ENCODE peak calls at places on chromosome 14, in nine cellular contexts. K is trophoblast cell; L is activated CD4-positive, alpha-beta T cell treated with anti-CD3 and anti-CD28 coated beads, Interleukin-2, amount 50 U/mL, for 1 hour; D is neural progenitor cell; Q is A549; T is Calu3; Z is neural crest cell; M is CD4-positive, alpha-beta T cell; A is type B pancreatic cell. V is an unnamed sample.

GRCh38 chr14:89266754-89267153 is 150.3 kb downstream of the FOXN3 start:
- DNase-seq in Q (no peak), A (no peak), M (no peak), T (no peak), L (no peak), D (no peak), Z (no peak), K (no peak), V (no peak)

GRCh38 chr14:72788255-72788654 is 105.6 kb downstream of the DPF3 start:
- DNase-seq in D (no peak), L (no peak), T (no peak), Q (no peak), Z (no peak), A (no peak), K (no peak), M (no peak), V (no peak)

GRCh38 chr14:64786296-64787149 is 82.3 kb downstream of the PLEKHG3 start:
- DNase-seq in T (no peak), Q (no peak), D (no peak), M (no peak), Z (no peak), A (no peak), K (no peak), L (no peak), V (no peak)

GRCh38 chr14:23362200-23362599 is 2.8 kb downstream of the EFS start:
- DNase-seq in D (no peak), L (no peak), A (no peak), T (no peak), M (no peak), K (no peak), Q (peak), Z (no peak), V (no peak)

GRCh38 chr14:103273145-103273846 is 60.7 kb upstream of the EIF5 start:
- DNase-seq in Z (no peak), K (no peak), T (no peak), M (no peak), D (no peak), A (no peak), Q (no peak), L (no peak), V (no peak)

GRCh38 chr14:23829736-23830474 is 123.7 kb upstream of the DHRS4 start:
- DNase-seq in A (no peak), T (peak), D (no peak), K (peak), Z (no peak), M (no peak), L (no peak), Q (peak), V (no peak)

GRCh38 chr14:33617154-33617553 is 333.7 kb downstream of the EGLN3 start:
- DNase-seq in M (no peak), Q (no peak), L (no peak), Z (no peak), D (no peak), K (no peak), T (no peak), A (no peak), V (no peak)

GRCh38 chr14:66815687-66816086 is 307.7 kb downstream of the GPHN start:
- DNase-seq in D (no peak), M (no peak), A (no peak), T (no peak), Z (no peak), Q (no peak), L (no peak), K (no peak), V (no peak)

GRCh38 chr14:70856851-70857498 is 47.7 kb upstream of the MAP3K9 start:
- DNase-seq in K (peak), T (no peak), L (no peak), Q (peak), D (no peak), Z (no peak), M (no peak), A (no peak), V (no peak)

GRCh38 chr14:59305836-59306555 is 117.5 kb downstream of the DAAM1 start:
- DNase-seq in L (no peak), D (no peak), A (no peak), Z (no peak), M (no peak), Q (no peak), T (no peak), K (no peak), V (no peak)

GRCh38 chr14:25108959-25109358 is 59.0 kb upstream of the STXBP6 start:
- DNase-seq in L (no peak), D (no peak), Z (no peak), M (no peak), A (no peak), T (peak), K (peak), Q (no peak), V (no peak)

GRCh38 chr14:31877333-31877798 is 199.7 kb upstream of the ARHGAP5 start:
- DNase-seq in Z (no peak), D (no peak), A (no peak), L (no peak), Q (no peak), M (no peak), K (no peak), T (no peak), V (no peak)

GRCh38 chr14:24343795-24344660 is 4.2 kb upstream of the RIPK3 start:
- DNase-seq in D (no peak), M (no peak), L (no peak), K (no peak), A (no peak), Q (no peak), T (no peak), Z (no peak), V (no peak)

GRCh38 chr14:67480011-67480410 is 8.5 kb downstream of the TMEM229B start:
- DNase-seq in L (no peak), M (no peak), Q (no peak), D (no peak), A (no peak), T (no peak), Z (no peak), K (no peak), V (no peak)

GRCh38 chr14:83863042-83863441 is 1666.9 kb upstream of the FLRT2 start:
- DNase-seq in Q (no peak), K (no peak), M (no peak), D (no peak), T (no peak), Z (no peak), L (no peak), A (no peak), V (no peak)

GRCh38 chr14:60657609-60657983 is 8.3 kb upstream of the SIX1 start:
- DNase-seq in M (no peak), Q (no peak), T (peak), K (no peak), Z (no peak), A (peak), D (peak), L (no peak), V (no peak)

GRCh38 chr14:96811265-96811664 is 14.1 kb downstream of the VRK1 start:
- DNase-seq in A (no peak), T (no peak), K (no peak), M (no peak), L (no peak), Q (no peak), Z (no peak), D (no peak), V (no peak)

GRCh38 chr14:49971156-49972141 is 78.6 kb downstream of the ARF6 start:
- DNase-seq in Q (no peak), A (no peak), L (peak), M (peak), Z (no peak), D (no peak), K (no peak), T (no peak), V (peak)

GRCh38 chr14:76810953-76811400 is 1.7 kb downstream of the ANGEL1 start:
- DNase-seq in M (no peak), Q (peak), D (peak), T (peak), A (no peak), L (no peak), K (peak), Z (no peak), V (no peak)

GRCh38 chr14:72663956-72664650 is 229.8 kb downstream of the DPF3 start:
- DNase-seq in T (no peak), Q (no peak), K (no peak), Z (no peak), L (no peak), D (no peak), A (no peak), M (no peak), V (no peak)

GRCh38 chr14:49896956-49897355 is 4.1 kb downstream of the ARF6 start:
- DNase-seq in K (no peak), Q (no peak), M (no peak), T (no peak), Z (no peak), D (no peak), L (no peak), A (no peak), V (no peak)

GRCh38 chr14:22071001-22071400 is 397.4 kb upstream of the OR4E1 start:
- DNase-seq in Q (no peak), K (peak), Z (no peak), L (peak), D (no peak), M (peak), T (no peak), A (no peak), V (peak)

GRCh38 chr14:81571437-81571836 is 37.8 kb upstream of the SEL1L start:
- DNase-seq in M (no peak), T (no peak), L (no peak), K (no peak), Z (no peak), D (no peak), Q (no peak), A (no peak), V (no peak)

GRCh38 chr14:105805701-105806100 is 279.3 kb downstream of the TMEM121 start:
- DNase-seq in Z (no peak), K (no peak), A (no peak), D (no peak), T (no peak), M (no peak), Q (no peak), L (no peak), V (no peak)

GRCh38 chr14:76086636-76087035 is 65.1 kb upstream of the GPATCH2L start:
- DNase-seq in A (no peak), Z (no peak), D (no peak), L (no peak), M (no peak), Q (no peak), T (no peak), K (no peak), V (no peak)

GRCh38 chr14:20986811-20987210 is 3.0 kb upstream of the METTL17 start:
- DNase-seq in Z (no peak), K (peak), Q (peak), L (no peak), T (peak), M (no peak), D (no peak), A (no peak), V (no peak)

GRCh38 chr14:103108749-103109207 is 14.3 kb downstream of the EXOC3L4 start:
- DNase-seq in Z (no peak), Q (peak), M (no peak), A (no peak), L (no peak), D (no peak), T (no peak), K (peak), V (no peak)

GRCh38 chr14:77219591-77219990 is 38.0 kb downstream of the TMEM63C start:
- DNase-seq in L (no peak), Q (no peak), M (no peak), A (no peak), T (no peak), D (no peak), K (no peak), Z (no peak), V (no peak)

GRCh38 chr14:70289138-70289537 is 70.3 kb downstream of the COX16 start:
- DNase-seq in K (no peak), T (no peak), Q (no peak), A (no peak), D (no peak), M (no peak), L (peak), Z (no peak), V (peak)

GRCh38 chr14:24196071-24197061 is 1.1 kb upstream of the TM9SF1 start:
- DNase-seq in K (peak), D (peak), Z (no peak), L (no peak), T (no peak), A (no peak), Q (peak), M (no peak), V (no peak)

GRCh38 chr14:76348898-76349297 is 27.0 kb upstream of the ESRRB start:
- DNase-seq in A (no peak), Z (no peak), T (no peak), K (no peak), M (no peak), D (peak), Q (no peak), L (no peak), V (no peak)

GRCh38 chr14:50333010-50333409 is 20.9 kb downstream of the DMAC2L start:
- DNase-seq in Z (no peak), Q (no peak), K (peak), A (no peak), L (no peak), M (no peak), T (no peak), D (no peak), V (no peak)

GRCh38 chr14:44962573-44963528 is 861 bp downstream of the TOGARAM1 start:
- DNase-seq in M (peak), L (peak), Q (peak), K (peak), Z (no peak), T (peak), A (peak), D (peak), V (no peak)

GRCh38 chr14:104687601-104688504 is 1.6 kb upstream of the INF2 start:
- DNase-seq in D (peak), M (no peak), Z (no peak), K (peak), T (peak), Q (peak), A (no peak), L (no peak), V (no peak)

GRCh38 chr14:100155049-100155621 is 4.3 kb downstream of the DEGS2 start:
- DNase-seq in K (peak), D (peak), A (no peak), Q (peak), Z (peak), L (peak), M (no peak), T (peak), V (no peak)

GRCh38 chr14:72961579-72962335 is 35.5 kb downstream of the DCAF4 start:
- DNase-seq in Z (no peak), T (peak), M (no peak), Q (peak), K (peak), A (no peak), D (no peak), L (no peak), V (no peak)